ENCODE peak calls at places on chromosomes 6 and 20, in ten cellular contexts. One of them, this sample, is unnamed.

GRCh38 chr20:46367967-46368901 is 38.2 kb downstream of the ELMO2 start:
- DNase-seq in pancreas: no peak
- DNase-seq in HCT116: no peak
- DNase-seq in H9: no peak
- DNase-seq in activated B cell treated with CpG ODN at 0.5 μM for 24 hours: no peak
- DNase-seq in fibroblast of pulmonary artery: no peak
- DNase-seq in Panc1: no peak
- DNase-seq in neural crest cell: no peak
- DNase-seq in upper lobe of left lung: no peak
- DNase-seq in Calu3: peak; percentile 40
- DNase-seq in this sample: no peak

GRCh38 chr6:46815130-46815529 is 21.9 kb downstream of the MEP1A start:
- DNase-seq in pancreas: no peak
- DNase-seq in HCT116: peak; percentile 2
- DNase-seq in H9: no peak
- DNase-seq in activated B cell treated with CpG ODN at 0.5 μM for 24 hours: no peak
- DNase-seq in fibroblast of pulmonary artery: no peak
- DNase-seq in Panc1: no peak
- DNase-seq in neural crest cell: no peak
- DNase-seq in upper lobe of left lung: no peak
- DNase-seq in Calu3: peak; percentile 23
- DNase-seq in this sample: no peak

GRCh38 chr6:110653381-110653780 is 161.9 kb downstream of the CDK19 start:
- DNase-seq in pancreas: no peak
- DNase-seq in HCT116: no peak
- DNase-seq in H9: no peak
- DNase-seq in activated B cell treated with CpG ODN at 0.5 μM for 24 hours: no peak
- DNase-seq in fibroblast of pulmonary artery: no peak
- DNase-seq in Panc1: no peak
- DNase-seq in neural crest cell: no peak
- DNase-seq in upper lobe of left lung: no peak
- DNase-seq in Calu3: no peak
- DNase-seq in this sample: no peak

GRCh38 chr6:11848852-11849731 is 70.5 kb upstream of the ADTRP start:
- DNase-seq in pancreas: no peak
- DNase-seq in HCT116: no peak
- DNase-seq in H9: no peak
- DNase-seq in activated B cell treated with CpG ODN at 0.5 μM for 24 hours: no peak
- DNase-seq in fibroblast of pulmonary artery: peak; percentile 35
- DNase-seq in Panc1: no peak
- DNase-seq in neural crest cell: no peak
- DNase-seq in upper lobe of left lung: no peak
- DNase-seq in Calu3: no peak
- DNase-seq in this sample: no peak

GRCh38 chr6:21180800-21181337 is 412.7 kb upstream of the SOX4 start:
- DNase-seq in pancreas: no peak
- DNase-seq in HCT116: no peak
- DNase-seq in H9: no peak
- DNase-seq in activated B cell treated with CpG ODN at 0.5 μM for 24 hours: no peak
- DNase-seq in fibroblast of pulmonary artery: no peak
- DNase-seq in Panc1: no peak
- DNase-seq in neural crest cell: no peak
- DNase-seq in upper lobe of left lung: no peak
- DNase-seq in Calu3: no peak
- DNase-seq in this sample: no peak

GRCh38 chr6:99514089-99514488 is 1.1 kb downstream of the USP45 start:
- DNase-seq in pancreas: no peak
- DNase-seq in HCT116: no peak
- DNase-seq in H9: no peak
- DNase-seq in activated B cell treated with CpG ODN at 0.5 μM for 24 hours: no peak
- DNase-seq in fibroblast of pulmonary artery: no peak
- DNase-seq in Panc1: no peak
- DNase-seq in neural crest cell: no peak
- DNase-seq in upper lobe of left lung: no peak
- DNase-seq in Calu3: no peak
- DNase-seq in this sample: no peak

GRCh38 chr6:18978330-18979128 is 591.4 kb downstream of the RNF144B start:
- DNase-seq in pancreas: no peak
- DNase-seq in HCT116: no peak
- DNase-seq in H9: no peak
- DNase-seq in activated B cell treated with CpG ODN at 0.5 μM for 24 hours: no peak
- DNase-seq in fibroblast of pulmonary artery: peak; percentile 18
- DNase-seq in Panc1: no peak
- DNase-seq in neural crest cell: no peak
- DNase-seq in upper lobe of left lung: no peak
- DNase-seq in Calu3: peak; percentile 35
- DNase-seq in this sample: no peak

GRCh38 chr6:154343473-154344308 is 12.9 kb downstream of the IPCEF1 start:
- DNase-seq in pancreas: peak; percentile 52
- DNase-seq in HCT116: peak; percentile 24
- DNase-seq in H9: peak; percentile 94
- DNase-seq in activated B cell treated with CpG ODN at 0.5 μM for 24 hours: no peak
- DNase-seq in fibroblast of pulmonary artery: peak; percentile 48
- DNase-seq in Panc1: no peak
- DNase-seq in neural crest cell: no peak
- DNase-seq in upper lobe of left lung: peak; percentile 87
- DNase-seq in Calu3: peak; percentile 60
- DNase-seq in this sample: no peak

GRCh38 chr6:118813795-118814194 is 80.2 kb upstream of the ASF1A start:
- DNase-seq in pancreas: no peak
- DNase-seq in HCT116: no peak
- DNase-seq in H9: no peak
- DNase-seq in activated B cell treated with CpG ODN at 0.5 μM for 24 hours: no peak
- DNase-seq in fibroblast of pulmonary artery: peak; percentile 34
- DNase-seq in Panc1: no peak
- DNase-seq in neural crest cell: no peak
- DNase-seq in upper lobe of left lung: no peak
- DNase-seq in Calu3: no peak
- DNase-seq in this sample: no peak

GRCh38 chr6:2179950-2180349 is 65.5 kb downstream of the GMDS start:
- DNase-seq in pancreas: no peak
- DNase-seq in HCT116: no peak
- DNase-seq in H9: no peak
- DNase-seq in activated B cell treated with CpG ODN at 0.5 μM for 24 hours: no peak
- DNase-seq in fibroblast of pulmonary artery: peak; percentile 78
- DNase-seq in Panc1: no peak
- DNase-seq in neural crest cell: no peak
- DNase-seq in upper lobe of left lung: peak; percentile 56
- DNase-seq in Calu3: no peak
- DNase-seq in this sample: no peak

GRCh38 chr20:56897318-56897962 is 268.3 kb downstream of the TFAP2C start:
- DNase-seq in pancreas: no peak
- DNase-seq in HCT116: no peak
- DNase-seq in H9: peak; percentile 58
- DNase-seq in activated B cell treated with CpG ODN at 0.5 μM for 24 hours: no peak
- DNase-seq in fibroblast of pulmonary artery: no peak
- DNase-seq in Panc1: no peak
- DNase-seq in neural crest cell: no peak
- DNase-seq in upper lobe of left lung: no peak
- DNase-seq in Calu3: no peak
- DNase-seq in this sample: no peak

GRCh38 chr6:1363729-1364572 is 25.4 kb upstream of the FOXF2 start:
- DNase-seq in pancreas: no peak
- DNase-seq in HCT116: peak; percentile 18
- DNase-seq in H9: no peak
- DNase-seq in activated B cell treated with CpG ODN at 0.5 μM for 24 hours: no peak
- DNase-seq in fibroblast of pulmonary artery: no peak
- DNase-seq in Panc1: no peak
- DNase-seq in neural crest cell: no peak
- DNase-seq in upper lobe of left lung: no peak
- DNase-seq in Calu3: no peak
- DNase-seq in this sample: peak; percentile 52

GRCh38 chr6:156842598-156843250 is 65.5 kb downstream of the ARID1B start:
- DNase-seq in pancreas: no peak
- DNase-seq in HCT116: no peak
- DNase-seq in H9: no peak
- DNase-seq in activated B cell treated with CpG ODN at 0.5 μM for 24 hours: no peak
- DNase-seq in fibroblast of pulmonary artery: peak; percentile 46
- DNase-seq in Panc1: no peak
- DNase-seq in neural crest cell: no peak
- DNase-seq in upper lobe of left lung: no peak
- DNase-seq in Calu3: no peak
- DNase-seq in this sample: no peak

GRCh38 chr20:1327241-1327653 is 1.7 kb downstream of the SDCBP2 start:
- DNase-seq in pancreas: no peak
- DNase-seq in HCT116: no peak
- DNase-seq in H9: peak; percentile 25
- DNase-seq in activated B cell treated with CpG ODN at 0.5 μM for 24 hours: peak; percentile 4
- DNase-seq in fibroblast of pulmonary artery: peak; percentile 94
- DNase-seq in Panc1: no peak
- DNase-seq in neural crest cell: no peak
- DNase-seq in upper lobe of left lung: peak; percentile 45
- DNase-seq in Calu3: no peak
- DNase-seq in this sample: no peak

GRCh38 chr6:131660195-131660594 is 23.1 kb downstream of the ENPP3 start:
- DNase-seq in pancreas: no peak
- DNase-seq in HCT116: peak; percentile 45
- DNase-seq in H9: no peak
- DNase-seq in activated B cell treated with CpG ODN at 0.5 μM for 24 hours: no peak
- DNase-seq in fibroblast of pulmonary artery: peak; percentile 20
- DNase-seq in Panc1: no peak
- DNase-seq in neural crest cell: no peak
- DNase-seq in upper lobe of left lung: no peak
- DNase-seq in Calu3: peak; percentile 17
- DNase-seq in this sample: no peak

GRCh38 chr20:53865905-53866786 is 204.2 kb downstream of the BCAS1 start:
- DNase-seq in pancreas: peak; percentile 61
- DNase-seq in HCT116: no peak
- DNase-seq in H9: peak; percentile 62
- DNase-seq in activated B cell treated with CpG ODN at 0.5 μM for 24 hours: no peak
- DNase-seq in fibroblast of pulmonary artery: peak; percentile 67
- DNase-seq in Panc1: no peak
- DNase-seq in neural crest cell: no peak
- DNase-seq in upper lobe of left lung: peak; percentile 28
- DNase-seq in Calu3: peak; percentile 66
- DNase-seq in this sample: peak; percentile 14

GRCh38 chr6:126176266-126176665 is 163.6 kb upstream of the CENPW start:
- DNase-seq in pancreas: no peak
- DNase-seq in HCT116: no peak
- DNase-seq in H9: no peak
- DNase-seq in activated B cell treated with CpG ODN at 0.5 μM for 24 hours: no peak
- DNase-seq in fibroblast of pulmonary artery: peak; percentile 71
- DNase-seq in Panc1: no peak
- DNase-seq in neural crest cell: no peak
- DNase-seq in upper lobe of left lung: no peak
- DNase-seq in Calu3: peak; percentile 37
- DNase-seq in this sample: no peak
- TF ChIP-seq CTCF in pancreas: no peak
- TF ChIP-seq CTCF in HCT116: peak; percentile 51
- TF ChIP-seq CTCF in H9: peak; percentile 62
- TF ChIP-seq CTCF in activated B cell treated with CpG ODN at 0.5 μM for 24 hours: no peak
- TF ChIP-seq CTCF in fibroblast of pulmonary artery: peak; percentile 63
- TF ChIP-seq CTCF in Panc1: peak; percentile 33
- TF ChIP-seq CTCF in neural crest cell: peak; percentile 55
- TF ChIP-seq CTCF in upper lobe of left lung: no peak
- TF ChIP-seq CTCF in Calu3: peak; percentile 43
- TF ChIP-seq CTCF in this sample: no peak

GRCh38 chr6:23086100-23086499 is 516.7 kb downstream of the HDGFL1 start:
- DNase-seq in pancreas: no peak
- DNase-seq in HCT116: no peak
- DNase-seq in H9: no peak
- DNase-seq in activated B cell treated with CpG ODN at 0.5 μM for 24 hours: no peak
- DNase-seq in fibroblast of pulmonary artery: no peak
- DNase-seq in Panc1: no peak
- DNase-seq in neural crest cell: no peak
- DNase-seq in upper lobe of left lung: no peak
- DNase-seq in Calu3: no peak
- DNase-seq in this sample: no peak

GRCh38 chr6:23077797-23078196 is 508.4 kb downstream of the HDGFL1 start:
- DNase-seq in pancreas: no peak
- DNase-seq in HCT116: no peak
- DNase-seq in H9: no peak
- DNase-seq in activated B cell treated with CpG ODN at 0.5 μM for 24 hours: no peak
- DNase-seq in fibroblast of pulmonary artery: no peak
- DNase-seq in Panc1: no peak
- DNase-seq in neural crest cell: no peak
- DNase-seq in upper lobe of left lung: no peak
- DNase-seq in Calu3: no peak
- DNase-seq in this sample: no peak

DNA sequence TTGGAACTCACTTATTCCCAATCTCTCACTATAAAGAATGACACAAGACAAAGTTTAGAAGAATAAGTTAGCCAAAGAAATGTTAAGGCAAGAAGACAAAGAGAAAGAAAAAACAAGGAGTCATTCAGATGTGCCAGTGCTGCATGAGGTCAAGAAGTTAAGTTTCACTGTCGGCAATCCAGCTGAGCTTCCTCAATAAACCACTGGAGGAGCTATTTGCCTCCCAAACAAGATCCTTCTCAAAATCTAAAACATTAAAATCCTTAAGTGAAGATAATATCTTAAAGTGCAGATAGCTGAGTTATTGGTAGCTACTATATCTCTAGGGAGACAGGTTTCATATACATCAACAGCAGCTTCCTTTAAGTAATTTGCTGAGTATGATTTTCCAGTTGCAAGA is 512.3 kb downstream of the HDGFL1 start:
- DNase-seq in pancreas: no peak
- DNase-seq in HCT116: no peak
- DNase-seq in H9: peak; percentile 24
- DNase-seq in activated B cell treated with CpG ODN at 0.5 μM for 24 hours: no peak
- DNase-seq in fibroblast of pulmonary artery: no peak
- DNase-seq in Panc1: no peak
- DNase-seq in neural crest cell: no peak
- DNase-seq in upper lobe of left lung: no peak
- DNase-seq in Calu3: no peak
- DNase-seq in this sample: no peak
- TF ChIP-seq CTCF in pancreas: no peak
- TF ChIP-seq CTCF in HCT116: peak; percentile 37
- TF ChIP-seq CTCF in H9: peak; percentile 64
- TF ChIP-seq CTCF in activated B cell treated with CpG ODN at 0.5 μM for 24 hours: no peak
- TF ChIP-seq CTCF in fibroblast of pulmonary artery: peak; percentile 27
- TF ChIP-seq CTCF in Panc1: no peak
- TF ChIP-seq CTCF in neural crest cell: peak; percentile 53
- TF ChIP-seq CTCF in upper lobe of left lung: no peak
- TF ChIP-seq CTCF in Calu3: peak; percentile 36
- TF ChIP-seq CTCF in this sample: no peak

GRCh38 chr6:87322304-87323212 is at the start of gene SMIM8:
- DNase-seq in pancreas: peak; percentile 90
- DNase-seq in HCT116: peak; percentile 53
- DNase-seq in H9: peak; percentile 90
- DNase-seq in activated B cell treated with CpG ODN at 0.5 μM for 24 hours: peak; percentile 89
- DNase-seq in fibroblast of pulmonary artery: peak; percentile 72
- DNase-seq in Panc1: peak; percentile 36
- DNase-seq in neural crest cell: peak; percentile 83
- DNase-seq in upper lobe of left lung: peak; percentile 91
- DNase-seq in Calu3: peak; percentile 91
- DNase-seq in this sample: peak; percentile 92
- TF ChIP-seq CTCF in pancreas: peak; percentile 99
- TF ChIP-seq CTCF in HCT116: peak; percentile 98
- TF ChIP-seq CTCF in H9: peak; percentile 100
- TF ChIP-seq CTCF in activated B cell treated with CpG ODN at 0.5 μM for 24 hours: peak; percentile 79
- TF ChIP-seq CTCF in fibroblast of pulmonary artery: peak; percentile 60
- TF ChIP-seq CTCF in Panc1: peak; percentile 100
- TF ChIP-seq CTCF in neural crest cell: peak; percentile 98
- TF ChIP-seq CTCF in upper lobe of left lung: peak; percentile 100
- TF ChIP-seq CTCF in Calu3: peak; percentile 94
- TF ChIP-seq CTCF in this sample: peak; percentile 94

DNA sequence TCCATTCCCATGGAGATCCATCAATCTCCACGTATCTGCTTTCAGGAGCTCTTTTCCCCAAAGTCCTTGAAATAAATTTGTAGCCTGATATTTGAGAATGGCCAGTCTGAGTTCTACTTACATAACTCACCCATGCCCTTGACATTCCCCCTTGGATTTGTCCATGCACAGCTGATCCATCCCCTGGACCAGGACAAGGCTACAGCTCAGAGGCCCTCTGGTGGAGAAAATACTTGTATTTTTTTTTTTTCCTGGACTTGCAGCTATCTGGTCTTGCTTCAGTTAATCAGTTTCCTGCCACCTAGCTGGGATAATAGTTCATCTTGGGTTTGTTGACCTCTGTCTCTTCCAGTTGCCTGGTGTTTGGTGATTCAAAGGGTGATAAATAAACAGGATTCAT is 467.6 kb downstream of the DHX35 start:
- DNase-seq in pancreas: no peak
- DNase-seq in HCT116: no peak
- DNase-seq in H9: no peak
- DNase-seq in activated B cell treated with CpG ODN at 0.5 μM for 24 hours: no peak
- DNase-seq in fibroblast of pulmonary artery: no peak
- DNase-seq in Panc1: no peak
- DNase-seq in neural crest cell: no peak
- DNase-seq in upper lobe of left lung: no peak
- DNase-seq in Calu3: no peak
- DNase-seq in this sample: peak; percentile 4
- TF ChIP-seq CTCF in pancreas: no peak
- TF ChIP-seq CTCF in HCT116: peak; percentile 23
- TF ChIP-seq CTCF in H9: peak; percentile 68
- TF ChIP-seq CTCF in activated B cell treated with CpG ODN at 0.5 μM for 24 hours: no peak
- TF ChIP-seq CTCF in fibroblast of pulmonary artery: no peak
- TF ChIP-seq CTCF in Panc1: peak; percentile 34
- TF ChIP-seq CTCF in neural crest cell: peak; percentile 52
- TF ChIP-seq CTCF in upper lobe of left lung: no peak
- TF ChIP-seq CTCF in Calu3: no peak
- TF ChIP-seq CTCF in this sample: peak; percentile 58

This sample was measured in endothelial cell.